ENCODE peak calls at places on chromosomes 16 and 17, in five cellular contexts. E is PC-3, B is AG10803, O is tibial nerve, C is NT2/D1. U is an unnamed sample.

GRCh38 chr16:13093676-13094075 is 192.3 kb downstream of the SHISA9 start:
- DNase-seq in E (no peak), B (peak), O (no peak), C (no peak), U (no peak)

GRCh38 chr17:66724581-66725341 is 110.2 kb upstream of the CACNG5 start:
- DNase-seq in E (peak), B (peak), O (no peak), C (no peak), U (peak)

GRCh38 chr17:47850692-47851573 is at the start of gene SP6:
- DNase-seq in E (peak), B (peak), O (no peak), C (peak), U (peak)

GRCh38 chr17:15381707-15382106 is 40.3 kb upstream of the TEKT3 start:
- DNase-seq in E (peak), B (no peak), O (no peak), C (no peak), U (no peak)

GRCh38 chr16:23975293-23975692 is 139.5 kb downstream of the PRKCB start:
- DNase-seq in E (no peak), B (no peak), O (no peak), C (no peak), U (peak)

GRCh38 chr17:29622337-29623282 is at the start of gene CORO6:
- DNase-seq in E (no peak), B (peak), O (peak), C (peak), U (no peak)

GRCh38 chr16:87725596-87726235 is 40.1 kb downstream of the KLHDC4 start:
- DNase-seq in E (no peak), B (peak), O (no peak), C (no peak), U (no peak)

GRCh38 chr17:38536661-38537060 is 69.1 kb downstream of the SRCIN1 start:
- DNase-seq in E (no peak), B (no peak), O (no peak), C (no peak), U (no peak)

GRCh38 chr16:84755004-84755672 is 55.3 kb downstream of the USP10 start:
- DNase-seq in E (no peak), B (no peak), O (no peak), C (no peak), U (no peak)

GRCh38 chr17:73653810-73654209 is 9.6 kb upstream of the SDK2 start:
- DNase-seq in E (no peak), B (no peak), O (no peak), C (no peak), U (no peak)

GRCh38 chr17:17351901-17352781 is 49.0 kb downstream of the NT5M start:
- DNase-seq in E (peak), B (no peak), O (no peak), C (no peak), U (no peak)

GRCh38 chr17:74647871-74648672 is 24.5 kb upstream of the CD300E start:
- DNase-seq in E (no peak), B (no peak), O (no peak), C (no peak), U (no peak)

GRCh38 chr17:63702223-63702577 is 2.3 kb upstream of the LIMD2 start:
- DNase-seq in E (no peak), B (no peak), O (no peak), C (no peak), U (no peak)

GRCh38 chr17:74296548-74296936 is 22.5 kb downstream of the DNAI2 start:
- DNase-seq in E (peak), B (peak), O (peak), C (peak), U (peak)

GRCh38 chr16:84526794-84527485 is 22.5 kb upstream of the MEAK7 start:
- DNase-seq in E (no peak), B (peak), O (no peak), C (no peak), U (no peak)

GRCh38 chr16:73274140-73274539 is 226.2 kb upstream of the ZFHX3 start:
- DNase-seq in E (no peak), B (no peak), O (no peak), C (no peak), U (no peak)

GRCh38 chr17:50214986-50215730 is 13.7 kb upstream of the COL1A1 start:
- DNase-seq in E (no peak), B (peak), O (no peak), C (no peak), U (no peak)

GRCh38 chr17:58516644-58517377 is 2.4 kb upstream of the MTMR4 start:
- DNase-seq in E (no peak), B (no peak), O (no peak), C (no peak), U (no peak)

GRCh38 chr17:8757189-8757588 is 1.2 kb downstream of the SPDYE4 start:
- DNase-seq in E (no peak), B (no peak), O (no peak), C (no peak), U (no peak)

GRCh38 chr17:5762191-5762590 is 177.9 kb upstream of the NLRP1 start:
- DNase-seq in E (no peak), B (peak), O (no peak), C (no peak), U (no peak)

GRCh38 chr17:64250211-64250835 is 12.7 kb downstream of the TEX2 start:
- DNase-seq in E (no peak), B (no peak), O (no peak), C (no peak), U (no peak)

GRCh38 chr17:6574689-6575595 is 18.6 kb upstream of the PITPNM3 start:
- DNase-seq in E (no peak), B (peak), O (no peak), C (no peak), U (peak)

U was measured in lower leg skin.